ENCODE peak calls at places on chromosomes 1 and 21, in ten cellular contexts. J is T follicular helper cell, C is stromal cell of bone marrow, T is epithelial cell of esophagus, X is NCI-H446 treated with DMSO at 0.1 percent for 48 hours, B is mammary epithelial cell, M is anterior cingulate cortex, K is NCI-H510A treated with DMSO at 0.1 percent for 48 hours, S is amygdala, U is NAMALWA. O is an unnamed sample.
A peak's percentile ranks its signal among the peaks of the same experiment; 100 is the strongest.

GRCh38 chr1:202632241-202632640 is 78.0 kb downstream of the SYT2 start:
- DNase-seq in J (no peak), C (no peak), T (no peak), X (no peak), B (no peak), M (no peak), K (no peak), S (no peak), U (no peak), O (no peak)

GRCh38 chr1:39722495-39722894 is 16.2 kb upstream of the PPIE start:
- DNase-seq in J (no peak), C (no peak), T (peak; percentile 94), X (no peak), B (peak; percentile 60), M (no peak), K (no peak), S (no peak), U (no peak), O (no peak)

GRCh38 chr1:201461783-201462441 is 7.1 kb downstream of the PHLDA3 start:
- DNase-seq in J (no peak), C (peak; percentile 99), T (peak; percentile 100), X (no peak), B (peak; percentile 100), M (peak; percentile 66), K (no peak), S (no peak), U (no peak), O (no peak)

GRCh38 chr1:44576456-44577150 is 97.7 kb downstream of the TMEM53 start:
- DNase-seq in J (no peak), C (no peak), T (peak; percentile 60), X (no peak), B (no peak), M (peak; percentile 22), K (no peak), S (peak; percentile 31), U (no peak), O (no peak)

GRCh38 chr1:247747616-247748015 is 325 bp downstream of the OR14A2 start:
- DNase-seq in J (no peak), C (no peak), T (no peak), X (no peak), B (no peak), M (no peak), K (no peak), S (no peak), U (no peak), O (no peak)

GRCh38 chr21:30829659-30830058 is at the start of gene KRTAP7-1:
- DNase-seq in J (no peak), C (no peak), T (no peak), X (no peak), B (no peak), M (no peak), K (no peak), S (no peak), U (no peak), O (no peak)

GRCh38 chr1:211603191-211603701 is 24.3 kb upstream of the SLC30A1 start:
- DNase-seq in J (no peak), C (no peak), T (peak; percentile 90), X (no peak), B (peak; percentile 84), M (no peak), K (no peak), S (no peak), U (no peak), O (no peak)

GRCh38 chr1:212915245-212916091 is 34.9 kb upstream of the VASH2 start:
- DNase-seq in J (no peak), C (peak; percentile 15), T (no peak), X (peak; percentile 71), B (no peak), M (no peak), K (no peak), S (no peak), U (peak; percentile 15), O (no peak)

O was measured in GM20000.